ENCODE peak calls at places on chromosomes 5 and 9, in seven cellular contexts. One of them, this sample, is unnamed.

GRCh38 chr5:74285876-74286275 is 354.7 kb downstream of the ENC1 start:
- DNase-seq in NCI-H460: no peak
- DNase-seq in NCI-H82: no peak
- DNase-seq in activated naive CD8-positive, alpha-beta T cell treated with anti-CD3 and anti-CD28 coated beads, Interleukin-2, amount 50 U/mL, for 24 hours: no peak
- DNase-seq in ACHN: no peak
- DNase-seq in T-helper 9 cell: no peak
- DNase-seq in iPS-NIHi11: no peak
- DNase-seq in this sample: no peak

GRCh38 chr5:177116631-177117373 is 16.8 kb upstream of the NSD1 start:
- DNase-seq in NCI-H460: no peak
- DNase-seq in NCI-H82: no peak
- DNase-seq in activated naive CD8-positive, alpha-beta T cell treated with anti-CD3 and anti-CD28 coated beads, Interleukin-2, amount 50 U/mL, for 24 hours: peak
- DNase-seq in ACHN: no peak
- DNase-seq in T-helper 9 cell: peak
- DNase-seq in iPS-NIHi11: peak
- DNase-seq in this sample: peak

GRCh38 chr9:84711936-84712335 is 42.4 kb downstream of the NTRK2 start:
- DNase-seq in NCI-H460: no peak
- DNase-seq in NCI-H82: no peak
- DNase-seq in activated naive CD8-positive, alpha-beta T cell treated with anti-CD3 and anti-CD28 coated beads, Interleukin-2, amount 50 U/mL, for 24 hours: no peak
- DNase-seq in ACHN: no peak
- DNase-seq in T-helper 9 cell: no peak
- DNase-seq in iPS-NIHi11: no peak
- DNase-seq in this sample: no peak

GRCh38 chr5:142736247-142736632 is 33.9 kb upstream of the ARHGAP26 start:
- DNase-seq in NCI-H460: no peak
- DNase-seq in NCI-H82: no peak
- DNase-seq in activated naive CD8-positive, alpha-beta T cell treated with anti-CD3 and anti-CD28 coated beads, Interleukin-2, amount 50 U/mL, for 24 hours: no peak
- DNase-seq in ACHN: no peak
- DNase-seq in T-helper 9 cell: no peak
- DNase-seq in iPS-NIHi11: no peak
- DNase-seq in this sample: no peak

GRCh38 chr9:82090041-82090440 is 101.5 kb downstream of the SPATA31D1 start:
- DNase-seq in NCI-H460: no peak
- DNase-seq in NCI-H82: no peak
- DNase-seq in activated naive CD8-positive, alpha-beta T cell treated with anti-CD3 and anti-CD28 coated beads, Interleukin-2, amount 50 U/mL, for 24 hours: no peak
- DNase-seq in ACHN: no peak
- DNase-seq in T-helper 9 cell: no peak
- DNase-seq in iPS-NIHi11: no peak
- DNase-seq in this sample: no peak

GRCh38 chr9:115717711-115718173 is 435.8 kb upstream of the PAPPA start:
- DNase-seq in NCI-H460: no peak
- DNase-seq in NCI-H82: no peak
- DNase-seq in activated naive CD8-positive, alpha-beta T cell treated with anti-CD3 and anti-CD28 coated beads, Interleukin-2, amount 50 U/mL, for 24 hours: no peak
- DNase-seq in ACHN: peak
- DNase-seq in T-helper 9 cell: no peak
- DNase-seq in iPS-NIHi11: no peak
- DNase-seq in this sample: no peak

GRCh38 chr5:88881566-88881965 is 1.4 kb downstream of the MEF2C start:
- DNase-seq in NCI-H460: no peak
- DNase-seq in NCI-H82: no peak
- DNase-seq in activated naive CD8-positive, alpha-beta T cell treated with anti-CD3 and anti-CD28 coated beads, Interleukin-2, amount 50 U/mL, for 24 hours: no peak
- DNase-seq in ACHN: peak
- DNase-seq in T-helper 9 cell: no peak
- DNase-seq in iPS-NIHi11: no peak
- DNase-seq in this sample: no peak

GRCh38 chr5:72599519-72600400 is 92.5 kb upstream of the ZNF366 start:
- DNase-seq in NCI-H460: no peak
- DNase-seq in NCI-H82: no peak
- DNase-seq in activated naive CD8-positive, alpha-beta T cell treated with anti-CD3 and anti-CD28 coated beads, Interleukin-2, amount 50 U/mL, for 24 hours: no peak
- DNase-seq in ACHN: no peak
- DNase-seq in T-helper 9 cell: no peak
- DNase-seq in iPS-NIHi11: no peak
- DNase-seq in this sample: no peak

GRCh38 chr5:140262221-140262620 is 40.7 kb downstream of the PFDN1 start:
- DNase-seq in NCI-H460: no peak
- DNase-seq in NCI-H82: no peak
- DNase-seq in activated naive CD8-positive, alpha-beta T cell treated with anti-CD3 and anti-CD28 coated beads, Interleukin-2, amount 50 U/mL, for 24 hours: no peak
- DNase-seq in ACHN: no peak
- DNase-seq in T-helper 9 cell: no peak
- DNase-seq in iPS-NIHi11: no peak
- DNase-seq in this sample: no peak